ENCODE peak calls at places on chromosomes 1 and 21, in five cellular contexts. One of them, this sample, is unnamed. For H3K4me1, the result is how much of the 10 kb centered on the place peaks cover.

GRCh38 chr1:32500387-32501209 is 35.7 kb downstream of the ZBTB8B start:
- DNase-seq in aorta: peak
- DNase-seq in body of pancreas: peak
- DNase-seq in MM.1S: peak
- DNase-seq in prostate gland: peak
- DNase-seq in this sample: peak

GRCh38 chr1:195934839-195935557 is 673.2 kb downstream of the KCNT2 start:
- DNase-seq in aorta: no peak
- DNase-seq in body of pancreas: no peak
- DNase-seq in MM.1S: no peak
- DNase-seq in prostate gland: no peak
- DNase-seq in this sample: no peak

GRCh38 chr1:67280696-67281095 is 27.0 kb upstream of the IL12RB2 start:
- DNase-seq in aorta: no peak
- DNase-seq in body of pancreas: no peak
- DNase-seq in MM.1S: no peak
- DNase-seq in prostate gland: no peak
- DNase-seq in this sample: no peak

GRCh38 chr1:63691672-63692425 is 82.0 kb upstream of the ROR1 start:
- DNase-seq in aorta: no peak
- DNase-seq in body of pancreas: peak
- DNase-seq in MM.1S: peak
- DNase-seq in prostate gland: peak
- DNase-seq in this sample: no peak

GRCh38 chr1:221782461-221782860 is 40.6 kb upstream of the DUSP10 start:
- DNase-seq in aorta: no peak
- DNase-seq in body of pancreas: no peak
- DNase-seq in MM.1S: no peak
- DNase-seq in prostate gland: no peak
- DNase-seq in this sample: no peak

GRCh38 chr21:36661511-36662309 is 37.2 kb upstream of the SIM2 start:
- DNase-seq in aorta: no peak
- DNase-seq in body of pancreas: peak
- DNase-seq in MM.1S: no peak
- DNase-seq in prostate gland: no peak
- DNase-seq in this sample: no peak

GRCh38 chr21:41961753-41962152 is 7.9 kb upstream of the C2CD2 start:
- DNase-seq in aorta: no peak
- DNase-seq in body of pancreas: no peak
- DNase-seq in MM.1S: no peak
- DNase-seq in prostate gland: no peak
- DNase-seq in this sample: no peak

GRCh38 chr21:44907966-44908364 is 12.7 kb downstream of the ITGB2 start:
- DNase-seq in aorta: peak
- DNase-seq in body of pancreas: peak
- DNase-seq in MM.1S: no peak
- DNase-seq in prostate gland: no peak
- DNase-seq in this sample: peak

GRCh38 chr1:17207046-17207445 is 2.1 kb downstream of the PADI1 start:
- DNase-seq in aorta: peak
- DNase-seq in body of pancreas: peak
- DNase-seq in MM.1S: no peak
- DNase-seq in prostate gland: no peak
- DNase-seq in this sample: no peak

GRCh38 chr1:113714606-113715269 is 44.5 kb downstream of the PHTF1 start:
- DNase-seq in aorta: no peak
- DNase-seq in body of pancreas: peak
- DNase-seq in MM.1S: no peak
- DNase-seq in prostate gland: no peak
- DNase-seq in this sample: no peak

GRCh38 chr1:115976062-115976899 is at the start of gene SLC22A15:
- DNase-seq in aorta: peak
- DNase-seq in body of pancreas: peak
- DNase-seq in MM.1S: peak
- DNase-seq in prostate gland: peak
- DNase-seq in this sample: peak

GRCh38 chr1:20194224-20194623 is 7.9 kb upstream of the PLA2G2C start:
- DNase-seq in aorta: no peak
- DNase-seq in body of pancreas: no peak
- DNase-seq in MM.1S: no peak
- DNase-seq in prostate gland: no peak
- DNase-seq in this sample: no peak

GRCh38 chr1:207831517-207832327 is 79.2 kb downstream of the CD34 start:
- DNase-seq in aorta: no peak
- DNase-seq in body of pancreas: no peak
- DNase-seq in MM.1S: peak
- DNase-seq in prostate gland: no peak
- DNase-seq in this sample: no peak

GRCh38 chr1:180674603-180675530 is 43.0 kb downstream of the XPR1 start:
- DNase-seq in aorta: no peak
- DNase-seq in body of pancreas: no peak
- DNase-seq in MM.1S: no peak
- DNase-seq in prostate gland: no peak
- DNase-seq in this sample: no peak

GRCh38 chr1:19877821-19878636 is 4.2 kb upstream of the OTUD3 start:
- DNase-seq in aorta: no peak
- DNase-seq in body of pancreas: no peak
- DNase-seq in MM.1S: no peak
- DNase-seq in prostate gland: peak
- DNase-seq in this sample: no peak

GRCh38 chr1:93239862-93240261 is 59.3 kb downstream of the CCDC18 start:
- DNase-seq in aorta: no peak
- DNase-seq in body of pancreas: no peak
- DNase-seq in MM.1S: no peak
- DNase-seq in prostate gland: no peak
- DNase-seq in this sample: no peak

GRCh38 chr1:93235261-93235660 is 54.7 kb downstream of the CCDC18 start:
- DNase-seq in aorta: no peak
- DNase-seq in body of pancreas: no peak
- DNase-seq in MM.1S: no peak
- DNase-seq in prostate gland: no peak
- DNase-seq in this sample: no peak

GRCh38 chr1:93237021-93237420 is 56.5 kb downstream of the CCDC18 start:
- DNase-seq in aorta: no peak
- DNase-seq in body of pancreas: no peak
- DNase-seq in MM.1S: no peak
- DNase-seq in prostate gland: no peak
- DNase-seq in this sample: no peak

DNA sequence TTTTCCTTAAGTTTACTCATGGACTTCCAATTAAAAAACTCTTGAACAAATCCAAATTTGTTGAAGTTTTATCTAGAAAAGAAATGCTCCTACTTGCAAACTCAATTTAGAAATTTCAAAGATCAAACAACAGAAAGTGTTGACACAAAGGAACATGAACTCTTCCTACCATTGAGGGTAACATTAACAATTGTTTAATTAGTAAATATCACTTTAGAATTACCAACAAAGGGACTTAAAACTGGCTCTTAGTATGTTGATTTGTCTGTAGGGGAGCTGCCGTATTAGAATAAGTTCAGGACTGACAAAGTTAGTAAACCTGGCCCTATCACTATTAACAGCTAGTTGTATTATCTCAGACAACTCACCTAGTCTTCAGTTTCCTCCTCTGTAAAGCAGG is 57.9 kb downstream of the CCDC18 start:
- DNase-seq in aorta: no peak
- DNase-seq in body of pancreas: no peak
- DNase-seq in MM.1S: no peak
- DNase-seq in prostate gland: no peak
- DNase-seq in this sample: no peak
- H3K27ac ChIP-seq in aorta: no peak
- H3K27ac ChIP-seq in body of pancreas: no peak
- H3K27ac ChIP-seq in MM.1S: no peak
- H3K27ac ChIP-seq in prostate gland: no peak
- H3K27ac ChIP-seq in this sample: no peak

DNA sequence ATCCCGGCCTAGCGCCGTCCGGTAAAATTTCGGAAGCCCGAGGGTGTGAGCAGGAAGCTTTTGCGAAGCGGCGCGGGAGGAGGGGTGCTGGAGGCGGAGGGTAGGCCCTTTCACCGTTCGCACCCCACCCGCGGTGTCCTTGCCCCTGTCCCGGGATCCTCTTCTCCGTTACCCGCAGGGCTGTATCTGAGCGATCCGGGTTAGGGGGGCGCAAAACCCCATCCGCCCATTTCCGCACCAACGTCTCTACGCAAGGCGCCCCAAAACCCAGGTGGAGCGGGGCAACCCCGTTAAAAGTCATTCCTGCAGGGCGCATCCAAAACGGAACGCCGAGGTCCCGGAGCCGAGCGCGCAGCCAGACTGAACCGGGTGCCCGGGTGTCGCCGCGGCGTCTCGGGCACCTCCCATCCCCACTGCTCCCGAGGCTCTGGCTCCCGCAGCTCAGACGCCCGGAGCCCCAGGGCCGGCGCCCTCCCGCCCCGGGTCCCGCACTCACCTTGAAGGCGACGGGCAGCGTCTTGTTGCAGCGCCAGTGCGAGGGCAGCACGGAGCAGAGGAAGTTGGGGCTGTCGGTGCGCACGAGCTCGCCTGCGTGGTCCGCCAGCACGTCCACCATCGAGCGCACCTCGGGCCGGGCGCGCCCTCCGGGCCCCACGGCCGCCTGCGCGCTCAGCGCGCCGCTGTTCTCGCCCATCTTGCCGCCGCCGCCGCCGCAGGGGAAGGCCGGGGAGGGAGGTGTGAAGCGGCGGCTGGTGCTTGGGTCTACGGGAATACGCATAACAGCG is 793 bp downstream of the RUNX3 start:
- DNase-seq in aorta: peak
- DNase-seq in body of pancreas: no peak
- DNase-seq in MM.1S: peak
- DNase-seq in prostate gland: no peak
- DNase-seq in this sample: peak
- H3K4me1 ChIP-seq in aorta: under half
- H3K4me1 ChIP-seq in body of pancreas: under half
- H3K4me1 ChIP-seq in MM.1S: under half
- H3K4me1 ChIP-seq in prostate gland: under half
- H3K4me1 ChIP-seq in this sample: under half

GRCh38 chr1:51666463-51666862 is 49.6 kb downstream of the OSBPL9 start:
- DNase-seq in aorta: no peak
- DNase-seq in body of pancreas: no peak
- DNase-seq in MM.1S: no peak
- DNase-seq in prostate gland: no peak
- DNase-seq in this sample: no peak
- H3K27ac ChIP-seq in aorta: no peak
- H3K27ac ChIP-seq in body of pancreas: no peak
- H3K27ac ChIP-seq in MM.1S: no peak
- H3K27ac ChIP-seq in prostate gland: no peak
- H3K27ac ChIP-seq in this sample: peak

GRCh38 chr1:160544647-160545046 is 21.6 kb upstream of the SLAMF6 start:
- DNase-seq in aorta: no peak
- DNase-seq in body of pancreas: no peak
- DNase-seq in MM.1S: peak
- DNase-seq in prostate gland: no peak
- DNase-seq in this sample: no peak
- H3K4me1 ChIP-seq in aorta: under half
- H3K4me1 ChIP-seq in body of pancreas: half or more
- H3K4me1 ChIP-seq in MM.1S: under half
- H3K4me1 ChIP-seq in prostate gland: under half
- H3K4me1 ChIP-seq in this sample: under half

GRCh38 chr1:160560045-160560724 is 19.1 kb downstream of the CD84 start:
- DNase-seq in aorta: no peak
- DNase-seq in body of pancreas: no peak
- DNase-seq in MM.1S: no peak
- DNase-seq in prostate gland: no peak
- DNase-seq in this sample: no peak

GRCh38 chr1:160553778-160554177 is 25.5 kb downstream of the CD84 start:
- DNase-seq in aorta: no peak
- DNase-seq in body of pancreas: no peak
- DNase-seq in MM.1S: no peak
- DNase-seq in prostate gland: no peak
- DNase-seq in this sample: no peak

DNA sequence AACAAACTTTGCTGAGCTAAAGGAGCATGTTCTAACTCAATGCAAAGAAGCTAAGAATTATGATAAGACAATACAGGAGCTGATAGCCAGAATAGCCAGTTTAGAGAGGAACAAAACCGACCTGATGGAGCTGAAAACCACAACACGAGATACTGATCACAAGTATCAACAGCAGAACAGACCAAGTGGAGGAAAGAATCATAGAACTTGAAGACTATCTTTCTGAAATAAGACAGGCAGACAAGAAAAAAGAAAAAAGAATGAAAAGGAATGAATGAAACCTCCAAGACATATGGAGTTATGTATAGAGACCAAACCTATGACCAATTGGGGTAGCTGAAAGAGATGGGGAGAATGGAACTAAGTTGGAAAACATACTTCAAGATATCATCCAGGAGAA is 20.6 kb downstream of the CD84 start:
- DNase-seq in aorta: no peak
- DNase-seq in body of pancreas: no peak
- DNase-seq in MM.1S: no peak
- DNase-seq in prostate gland: no peak
- DNase-seq in this sample: no peak
- H3K27ac ChIP-seq in aorta: no peak
- H3K27ac ChIP-seq in body of pancreas: no peak
- H3K27ac ChIP-seq in MM.1S: no peak
- H3K27ac ChIP-seq in prostate gland: no peak
- H3K27ac ChIP-seq in this sample: no peak

GRCh38 chr1:244653439-244654283 is 735 bp downstream of the DESI2 start:
- DNase-seq in aorta: no peak
- DNase-seq in body of pancreas: peak
- DNase-seq in MM.1S: peak
- DNase-seq in prostate gland: no peak
- DNase-seq in this sample: peak
- H3K4me1 ChIP-seq in aorta: under half
- H3K4me1 ChIP-seq in body of pancreas: under half
- H3K4me1 ChIP-seq in MM.1S: under half
- H3K4me1 ChIP-seq in prostate gland: under half
- H3K4me1 ChIP-seq in this sample: under half

DNA sequence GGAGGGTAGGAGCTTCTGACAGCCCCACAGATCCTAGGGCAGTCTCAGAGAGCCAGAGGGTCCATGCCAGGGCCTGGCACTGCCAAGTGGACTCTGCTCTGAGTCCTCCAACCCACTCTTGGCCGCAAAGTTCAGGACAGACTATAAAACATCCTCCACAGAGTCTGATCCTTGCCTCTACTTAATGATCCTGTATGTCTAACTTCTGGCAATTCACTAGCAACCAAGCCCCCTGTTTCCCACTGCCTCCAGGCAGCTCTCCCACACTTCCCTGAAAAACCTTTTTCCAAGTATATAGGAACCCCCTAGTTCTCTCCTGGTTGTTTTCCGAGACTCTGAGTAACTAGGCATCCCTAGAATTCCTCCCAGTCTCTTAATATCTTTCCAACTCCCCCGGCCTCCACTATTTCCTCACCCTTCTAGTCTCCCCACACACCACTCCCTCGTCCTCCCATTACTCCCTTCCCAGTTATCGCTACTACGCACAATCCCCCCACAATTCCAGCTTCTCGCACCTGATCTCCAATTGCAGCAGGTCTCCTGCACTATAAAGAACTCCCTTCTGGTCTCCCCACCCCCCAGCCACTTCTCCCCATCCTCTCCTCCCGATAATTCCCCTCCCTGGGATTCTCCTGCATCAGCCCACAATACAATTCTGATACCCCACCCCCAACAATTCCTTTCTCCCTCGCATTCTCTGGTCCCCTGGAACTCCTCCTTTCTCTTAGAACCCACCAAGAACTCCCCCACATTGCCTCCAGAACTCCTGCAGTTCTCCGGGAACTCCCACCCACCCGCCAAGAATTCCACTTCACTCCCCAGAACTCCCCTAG is 574 bp downstream of the IGSF9 start:
- DNase-seq in aorta: no peak
- DNase-seq in body of pancreas: no peak
- DNase-seq in MM.1S: no peak
- DNase-seq in prostate gland: no peak
- DNase-seq in this sample: no peak
- H3K27ac ChIP-seq in aorta: no peak
- H3K27ac ChIP-seq in body of pancreas: peak
- H3K27ac ChIP-seq in MM.1S: no peak
- H3K27ac ChIP-seq in prostate gland: peak
- H3K27ac ChIP-seq in this sample: no peak